ENCODE peak calls at places on chromosomes 5 and 9, in seven cellular contexts. I is mesenchymal stem cell, P is neuronal stem cell, H is H1, N is IMR-90, B is trophoblast cell, T is mesendoderm. R is an unnamed sample. For H3K79me1, the result is how much of the 10 kb centered on the place peaks cover.

GRCh38 chr5:167315762-167316161 is 975.7 kb upstream of the WWC1 start:
- DNase-seq in I (no peak), B (no peak), H (no peak), P (no peak), N (no peak), T (no peak), R (no peak)

GRCh38 chr5:97560176-97560993 is 377.3 kb upstream of the RIOK2 start:
- DNase-seq in N (no peak), P (no peak), B (no peak), H (no peak), T (no peak), I (no peak), R (no peak)

GRCh38 chr9:18976368-18977238 is 56.4 kb downstream of the SAXO1 start:
- DNase-seq in I (peak), N (peak), B (no peak), P (no peak), T (no peak), H (no peak), R (no peak)

GRCh38 chr5:53481887-53482716 is 1.7 kb downstream of the FST start:
- DNase-seq in P (peak), N (peak), T (peak), H (peak), I (peak), B (peak), R (peak)

GRCh38 chr5:16742938-16743337 is 126.1 kb upstream of the RETREG1 start:
- DNase-seq in B (no peak), N (peak), I (peak), P (no peak), H (no peak), T (no peak), R (no peak)

GRCh38 chr5:61327761-61328753 is 4.0 kb upstream of the ZSWIM6 start:
- DNase-seq in I (peak), N (peak), B (peak), T (peak), P (no peak), H (no peak), R (no peak)

GRCh38 chr9:112558978-112559377 is 72.4 kb downstream of the KIAA1958 start:
- DNase-seq in B (peak), T (no peak), N (no peak), I (no peak), P (no peak), H (no peak), R (no peak)

GRCh38 chr5:179178016-179178575 is 117.9 kb downstream of the ZNF354C start:
- DNase-seq in N (no peak), H (no peak), T (no peak), P (no peak), I (no peak), B (no peak), R (no peak)

GRCh38 chr5:4572297-4572696 is 567.8 kb upstream of the ADAMTS16 start:
- DNase-seq in I (no peak), T (no peak), B (no peak), H (no peak), N (no peak), P (no peak), R (no peak)

GRCh38 chr9:118438805-118439204 is 734.6 kb downstream of the TLR4 start:
- DNase-seq in T (peak), P (no peak), I (no peak), H (no peak), N (no peak), B (no peak), R (no peak)

GRCh38 chr5:42798284-42799240 is 13.1 kb downstream of the SELENOP start:
- DNase-seq in P (no peak), H (no peak), N (no peak), B (no peak), I (no peak), T (no peak), R (no peak)

GRCh38 chr5:143913008-143913752 is 101.2 kb downstream of the HMHB1 start:
- DNase-seq in H (no peak), T (no peak), I (no peak), P (no peak), B (no peak), N (peak), R (no peak)

GRCh38 chr5:57172466-57172961 is 1.3 kb upstream of the GPBP1 start:
- DNase-seq in B (no peak), I (peak), H (no peak), P (no peak), N (no peak), T (no peak), R (no peak)

GRCh38 chr9:97722331-97722730 is 25.2 kb upstream of the XPA start:
- DNase-seq in T (no peak), B (no peak), P (no peak), N (no peak), H (no peak), I (no peak), R (no peak)
- H3K23ac ChIP-seq in T (no peak), B (no peak), P (no peak), N (no peak), H (no peak), I (no peak), R (no peak)

GRCh38 chr5:131160134-131160533 is 4.9 kb downstream of the HINT1 start:
- DNase-seq in B (no peak), T (no peak), H (no peak), I (no peak), N (no peak), P (no peak), R (no peak)

GRCh38 chr5:131156385-131156784 is 8.7 kb downstream of the HINT1 start:
- DNase-seq in I (no peak), B (no peak), P (no peak), T (no peak), H (no peak), N (no peak), R (no peak)

GRCh38 chr5:131151216-131151615 is 13.8 kb downstream of the HINT1 start:
- DNase-seq in P (no peak), N (no peak), B (peak), T (no peak), I (no peak), H (no peak), R (no peak)

GRCh38 chr5:131156971-131157370 is 8.1 kb downstream of the HINT1 start:
- DNase-seq in P (no peak), I (no peak), N (no peak), B (no peak), T (no peak), H (no peak), R (no peak)
- H3K79me1 ChIP-seq in P (under half), I (under half), N (under half), B (under half), T (under half), H (under half), R (under half)

DNA sequence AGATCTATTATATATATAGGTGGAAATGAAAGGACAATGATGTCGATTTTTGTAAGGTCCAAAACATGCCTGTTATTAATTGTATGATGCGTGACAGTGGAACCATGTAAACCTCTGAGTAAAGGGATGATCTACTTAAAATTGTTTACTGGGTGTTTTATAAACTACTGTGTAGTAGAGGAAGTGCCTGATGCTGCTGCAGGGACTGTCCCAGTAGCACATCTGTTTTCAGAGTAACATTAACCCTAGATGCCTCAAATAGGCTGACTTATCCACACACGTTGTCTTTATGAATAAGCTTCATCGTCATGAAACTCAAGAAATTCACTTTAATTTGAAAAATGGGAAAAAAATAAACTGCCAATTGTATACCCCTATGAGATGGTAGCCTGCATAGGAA is 1.7 kb downstream of the CAMK4 start:
- DNase-seq in N (no peak), T (no peak), B (no peak), I (no peak), H (no peak), P (no peak), R (no peak)
- H4K8ac ChIP-seq in N (no peak), T (no peak), B (no peak), I (no peak), H (no peak), P (no peak), R (no peak)

GRCh38 chr9:99731950-99732349 is 89.7 kb upstream of the NR4A3 start:
- DNase-seq in P (no peak), T (peak), B (no peak), I (no peak), H (no peak), N (no peak), R (no peak)

GRCh38 chr9:99736291-99736690 is 85.4 kb upstream of the NR4A3 start:
- DNase-seq in T (no peak), N (peak), I (no peak), B (no peak), H (no peak), P (no peak), R (no peak)

GRCh38 chr9:99737649-99738048 is 84.0 kb upstream of the NR4A3 start:
- DNase-seq in P (no peak), T (no peak), I (no peak), H (no peak), B (no peak), N (no peak), R (no peak)

GRCh38 chr9:99730063-99730462 is 91.6 kb upstream of the NR4A3 start:
- DNase-seq in N (no peak), I (no peak), T (peak), B (no peak), P (no peak), H (no peak), R (no peak)

GRCh38 chr9:99732715-99733114 is 89.0 kb upstream of the NR4A3 start:
- DNase-seq in B (no peak), N (no peak), I (no peak), T (no peak), P (no peak), H (no peak), R (no peak)
- H3K23ac ChIP-seq in B (no peak), N (no peak), I (no peak), T (no peak), P (no peak), H (no peak), R (no peak)

DNA sequence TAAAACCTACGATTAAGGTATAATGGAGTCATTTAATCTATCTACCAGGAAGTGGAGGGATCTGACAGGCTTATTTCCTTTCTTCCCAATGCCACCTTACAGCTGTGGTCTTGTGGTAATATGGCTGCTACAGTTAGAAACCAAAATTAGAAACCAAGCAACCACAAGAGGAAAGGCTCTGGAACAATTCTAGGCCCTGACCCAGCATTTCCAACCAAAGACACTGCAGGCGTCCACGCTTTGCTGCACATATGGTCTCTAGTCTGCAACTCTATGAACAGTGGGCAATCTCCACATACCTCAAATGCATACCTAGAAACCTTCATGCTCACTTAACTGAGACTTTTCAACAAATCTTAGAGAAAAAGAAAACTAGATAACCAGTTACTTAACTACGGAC is 339.1 kb downstream of the NFIB start:
- DNase-seq in B (no peak), H (no peak), I (no peak), T (no peak), P (no peak), N (no peak), R (no peak)
- H3K79me1 ChIP-seq in B (under half), H (under half), I (under half), T (under half), P (under half), N (under half), R (under half)

DNA sequence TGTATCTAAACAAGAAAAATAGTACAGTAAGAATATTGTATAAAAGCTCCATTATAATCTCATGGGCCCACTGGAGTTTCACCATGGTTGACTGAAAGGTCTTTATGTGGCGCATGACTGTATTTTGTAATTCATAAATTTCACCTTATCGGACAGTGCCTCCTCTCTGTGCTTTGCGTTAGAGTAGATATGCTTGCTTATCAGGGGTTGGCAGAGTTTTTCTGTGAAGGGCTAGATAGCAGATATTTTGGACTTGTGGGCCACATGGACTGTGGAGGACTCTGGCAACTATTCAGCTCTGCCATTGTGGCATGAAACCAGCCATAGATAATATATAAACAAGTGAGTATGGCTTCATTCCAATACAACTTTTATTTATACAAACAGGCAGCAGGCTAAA is 23.2 kb downstream of the GAPVD1 start:
- DNase-seq in I (no peak), N (no peak), H (no peak), B (no peak), P (no peak), T (no peak), R (no peak)
- H4K8ac ChIP-seq in I (no peak), N (no peak), H (no peak), B (no peak), P (no peak), T (no peak), R (no peak)